ENCODE peak calls at places on chromosomes 11 and 22, in four cellular contexts. One of them, this sample, is unnamed.

GRCh38 chr11:69912161-69912910 is 93.1 kb upstream of the FGF3 start:
- DNase-seq in adrenal gland: no peak
- DNase-seq in A549: no peak
- DNase-seq in fibroblast of mammary gland: no peak
- DNase-seq in this sample: no peak

GRCh38 chr11:75527938-75528845 is 2.5 kb upstream of the GDPD5 start:
- DNase-seq in A549: no peak
- DNase-seq in adrenal gland: no peak
- DNase-seq in fibroblast of mammary gland: no peak
- DNase-seq in this sample: no peak

GRCh38 chr11:114057605-114058004 is 1.9 kb upstream of the ZBTB16 start:
- DNase-seq in fibroblast of mammary gland: no peak
- DNase-seq in adrenal gland: no peak
- DNase-seq in A549: no peak
- DNase-seq in this sample: no peak

GRCh38 chr11:13784848-13785247 is 116.4 kb downstream of the FAR1 start:
- DNase-seq in A549: no peak
- DNase-seq in adrenal gland: no peak
- DNase-seq in fibroblast of mammary gland: no peak
- DNase-seq in this sample: no peak

GRCh38 chr11:131943296-131943695 is 572.9 kb downstream of the NTM start:
- DNase-seq in fibroblast of mammary gland: no peak
- DNase-seq in adrenal gland: no peak
- DNase-seq in A549: no peak
- DNase-seq in this sample: no peak

GRCh38 chr11:74520927-74521665 is 27.6 kb upstream of the LIPT2 start:
- DNase-seq in adrenal gland: peak
- DNase-seq in fibroblast of mammary gland: no peak
- DNase-seq in A549: no peak
- DNase-seq in this sample: no peak

GRCh38 chr11:74443071-74443864 is 24.1 kb downstream of the KCNE3 start:
- DNase-seq in fibroblast of mammary gland: no peak
- DNase-seq in adrenal gland: no peak
- DNase-seq in A549: peak
- DNase-seq in this sample: no peak

GRCh38 chr11:108364159-108364558 is 103.2 kb downstream of the C11orf65 start:
- DNase-seq in adrenal gland: no peak
- DNase-seq in fibroblast of mammary gland: peak
- DNase-seq in A549: no peak
- DNase-seq in this sample: no peak

GRCh38 chr11:92845390-92846185 is 123.9 kb upstream of the MTNR1B start:
- DNase-seq in fibroblast of mammary gland: no peak
- DNase-seq in A549: no peak
- DNase-seq in adrenal gland: no peak
- DNase-seq in this sample: no peak

GRCh38 chr11:65210361-65210731 is 28.6 kb downstream of the CAPN1 start:
- DNase-seq in fibroblast of mammary gland: no peak
- DNase-seq in A549: no peak
- DNase-seq in adrenal gland: no peak
- DNase-seq in this sample: no peak

GRCh38 chr11:72591785-72592490 is 82.3 kb downstream of the PDE2A start:
- DNase-seq in fibroblast of mammary gland: no peak
- DNase-seq in A549: no peak
- DNase-seq in adrenal gland: no peak
- DNase-seq in this sample: no peak

GRCh38 chr22:32080904-32081303 is 37.8 kb downstream of the SLC5A1 start:
- DNase-seq in adrenal gland: peak
- DNase-seq in fibroblast of mammary gland: peak
- DNase-seq in A549: peak
- DNase-seq in this sample: no peak

GRCh38 chr11:789951-790350 is at the start of gene CEND1:
- DNase-seq in adrenal gland: no peak
- DNase-seq in A549: peak
- DNase-seq in fibroblast of mammary gland: peak
- DNase-seq in this sample: no peak

GRCh38 chr22:37623075-37624016 is 14.7 kb downstream of the GGA1 start:
- DNase-seq in adrenal gland: peak
- DNase-seq in A549: peak
- DNase-seq in fibroblast of mammary gland: peak
- DNase-seq in this sample: no peak

GRCh38 chr22:17436382-17436951 is 67.2 kb downstream of the CECR2 start:
- DNase-seq in fibroblast of mammary gland: peak
- DNase-seq in adrenal gland: no peak
- DNase-seq in A549: no peak
- DNase-seq in this sample: no peak

GRCh38 chr22:21055880-21056319 is 10.2 kb downstream of the LRRC74B start:
- DNase-seq in fibroblast of mammary gland: no peak
- DNase-seq in A549: no peak
- DNase-seq in adrenal gland: no peak
- DNase-seq in this sample: no peak

GRCh38 chr11:47225552-47226137 is 10.9 kb downstream of the DDB2 start:
- DNase-seq in adrenal gland: no peak
- DNase-seq in A549: no peak
- DNase-seq in fibroblast of mammary gland: no peak
- DNase-seq in this sample: no peak

GRCh38 chr11:43712676-43713075 is 32.1 kb downstream of the HSD17B12 start:
- DNase-seq in fibroblast of mammary gland: peak
- DNase-seq in adrenal gland: no peak
- DNase-seq in A549: no peak
- DNase-seq in this sample: no peak

GRCh38 chr11:65506770-65507485 is 8.1 kb downstream of the MALAT1 start:
- DNase-seq in adrenal gland: peak
- DNase-seq in fibroblast of mammary gland: peak
- DNase-seq in A549: no peak
- DNase-seq in this sample: peak

GRCh38 chr11:12642040-12642439 is 32.2 kb upstream of the TEAD1 start:
- DNase-seq in adrenal gland: no peak
- DNase-seq in A549: no peak
- DNase-seq in fibroblast of mammary gland: peak
- DNase-seq in this sample: no peak

GRCh38 chr11:123690490-123690889 is 36.1 kb upstream of the SCN3B start:
- DNase-seq in adrenal gland: no peak
- DNase-seq in A549: peak
- DNase-seq in fibroblast of mammary gland: peak
- DNase-seq in this sample: no peak

GRCh38 chr22:31241936-31242335 is 29.8 kb downstream of the LIMK2 start:
- DNase-seq in A549: no peak
- DNase-seq in fibroblast of mammary gland: peak
- DNase-seq in adrenal gland: no peak
- DNase-seq in this sample: no peak

GRCh38 chr22:44753189-44754042 is 1.0 kb downstream of the ARHGAP8 start:
- DNase-seq in fibroblast of mammary gland: peak
- DNase-seq in A549: no peak
- DNase-seq in adrenal gland: peak
- DNase-seq in this sample: no peak

GRCh38 chr11:79437274-79437980 is 3.4 kb downstream of the TENM4 start:
- DNase-seq in A549: no peak
- DNase-seq in fibroblast of mammary gland: peak
- DNase-seq in adrenal gland: peak
- DNase-seq in this sample: no peak

GRCh38 chr11:61026121-61027031 is 54.9 kb downstream of the CD6 start:
- DNase-seq in A549: no peak
- DNase-seq in adrenal gland: peak
- DNase-seq in fibroblast of mammary gland: no peak
- DNase-seq in this sample: no peak

GRCh38 chr11:117179048-117179999 is 781 bp downstream of the SIDT2 start:
- DNase-seq in fibroblast of mammary gland: peak
- DNase-seq in A549: peak
- DNase-seq in adrenal gland: peak
- DNase-seq in this sample: peak

GRCh38 chr22:23219787-23220484 is 39.6 kb downstream of the BCR start:
- DNase-seq in fibroblast of mammary gland: peak
- DNase-seq in adrenal gland: peak
- DNase-seq in A549: no peak
- DNase-seq in this sample: no peak

GRCh38 chr11:115500547-115501503 is 3.4 kb downstream of the CADM1 start:
- DNase-seq in fibroblast of mammary gland: no peak
- DNase-seq in A549: no peak
- DNase-seq in adrenal gland: no peak
- DNase-seq in this sample: no peak

GRCh38 chr22:50313021-50313420 is 5.6 kb upstream of the PLXNB2 start:
- DNase-seq in fibroblast of mammary gland: no peak
- DNase-seq in adrenal gland: no peak
- DNase-seq in A549: no peak
- DNase-seq in this sample: no peak

GRCh38 chr11:41996558-41996957 is 537.1 kb upstream of the LRRC4C start:
- DNase-seq in A549: no peak
- DNase-seq in fibroblast of mammary gland: no peak
- DNase-seq in adrenal gland: peak
- DNase-seq in this sample: no peak

GRCh38 chr22:49992921-49993648 is 19.5 kb downstream of the IL17REL start:
- DNase-seq in adrenal gland: peak
- DNase-seq in A549: peak
- DNase-seq in fibroblast of mammary gland: peak
- DNase-seq in this sample: peak

GRCh38 chr22:43279867-43280519 is 63.2 kb downstream of the SCUBE1 start:
- DNase-seq in fibroblast of mammary gland: no peak
- DNase-seq in adrenal gland: no peak
- DNase-seq in A549: no peak
- DNase-seq in this sample: no peak

GRCh38 chr11:125387991-125388390 is 108.1 kb downstream of the FEZ1 start:
- DNase-seq in adrenal gland: no peak
- DNase-seq in fibroblast of mammary gland: no peak
- DNase-seq in A549: no peak
- DNase-seq in this sample: no peak

GRCh38 chr11:69049490-69049867 is 747 bp downstream of the TPCN2 start:
- DNase-seq in fibroblast of mammary gland: no peak
- DNase-seq in A549: peak
- DNase-seq in adrenal gland: peak
- DNase-seq in this sample: no peak

GRCh38 chr11:64619811-64620285 is 28.8 kb downstream of the SLC22A12 start:
- DNase-seq in A549: no peak
- DNase-seq in fibroblast of mammary gland: peak
- DNase-seq in adrenal gland: peak
- DNase-seq in this sample: no peak

GRCh38 chr11:9130297-9130696 is 38.9 kb upstream of the SCUBE2 start:
- DNase-seq in A549: no peak
- DNase-seq in fibroblast of mammary gland: no peak
- DNase-seq in adrenal gland: no peak
- DNase-seq in this sample: no peak

DNA sequence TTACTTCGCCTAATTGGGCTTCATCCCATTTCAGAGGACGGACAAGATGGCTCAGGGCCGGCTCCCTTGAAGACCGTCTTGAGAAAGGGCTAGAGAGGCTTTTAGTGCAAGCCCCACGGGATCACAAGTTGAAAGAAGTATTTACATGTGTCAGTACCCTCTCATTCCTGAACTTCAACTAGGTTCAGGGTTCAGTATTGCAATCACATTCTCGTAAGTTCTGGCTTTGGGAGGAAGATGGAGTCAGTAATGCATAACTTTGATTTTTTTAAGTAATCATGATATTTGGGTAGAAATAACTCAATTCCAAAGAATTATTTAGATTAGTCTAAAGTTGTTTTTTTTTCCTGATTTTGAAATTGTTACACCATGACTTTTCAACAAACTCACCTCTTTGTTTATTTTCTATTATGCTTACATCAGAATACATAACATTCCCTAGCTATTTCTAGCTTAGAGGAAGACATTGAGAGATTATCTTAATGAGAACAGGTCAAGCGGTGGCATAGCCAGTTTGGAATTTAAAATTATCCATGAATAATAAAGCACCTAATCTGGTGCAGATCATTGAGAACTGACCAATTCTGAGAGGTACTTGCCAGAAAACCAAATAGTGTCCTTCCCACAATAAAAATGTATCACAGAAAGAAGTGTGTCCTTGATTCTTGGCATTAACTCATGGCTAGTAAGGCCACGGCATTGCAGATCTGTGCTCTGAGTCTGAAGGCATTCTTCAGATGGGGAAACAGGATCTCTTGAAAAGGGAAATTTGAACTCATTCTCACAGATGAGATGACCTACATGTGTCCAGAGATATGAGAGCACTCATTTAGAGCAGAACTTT is 92.1 kb upstream of the BLID start:
- DNase-seq in fibroblast of mammary gland: peak
- DNase-seq in adrenal gland: no peak
- DNase-seq in A549: no peak
- DNase-seq in this sample: no peak
- TF ChIP-seq CTCF in fibroblast of mammary gland: no peak
- TF ChIP-seq CTCF in adrenal gland: no peak
- TF ChIP-seq CTCF in A549: no peak
- TF ChIP-seq CTCF in this sample: no peak

DNA sequence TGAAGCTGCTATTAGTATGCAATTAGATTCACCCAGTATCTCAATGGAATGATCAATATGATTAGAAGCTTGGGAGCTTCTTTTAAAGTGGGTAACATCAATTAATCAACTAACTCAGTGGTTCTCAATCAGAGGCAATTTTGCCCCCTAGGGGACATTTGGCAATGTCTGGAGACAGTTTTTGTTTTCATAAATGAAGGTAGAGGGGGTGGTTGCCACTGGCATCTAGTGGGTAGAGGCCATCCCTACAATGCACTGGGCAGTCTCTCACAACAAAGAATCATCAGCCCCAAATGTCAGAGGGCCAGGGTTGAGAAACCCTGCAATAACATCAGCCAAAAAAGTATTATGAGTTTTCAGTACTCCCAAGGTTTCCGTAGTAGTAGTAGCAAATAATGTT is 5.9 kb upstream of the AMOTL1 start:
- DNase-seq in adrenal gland: no peak
- DNase-seq in fibroblast of mammary gland: no peak
- DNase-seq in A549: no peak
- DNase-seq in this sample: no peak
- TF ChIP-seq CTCF in adrenal gland: no peak
- TF ChIP-seq CTCF in fibroblast of mammary gland: peak
- TF ChIP-seq CTCF in A549: peak
- TF ChIP-seq CTCF in this sample: no peak

GRCh38 chr11:32279672-32280071 is 155.7 kb downstream of the WT1 start:
- DNase-seq in fibroblast of mammary gland: no peak
- DNase-seq in A549: no peak
- DNase-seq in adrenal gland: no peak
- DNase-seq in this sample: no peak
- TF ChIP-seq CTCF in fibroblast of mammary gland: no peak
- TF ChIP-seq CTCF in A549: no peak
- TF ChIP-seq CTCF in adrenal gland: no peak
- TF ChIP-seq CTCF in this sample: no peak

GRCh38 chr22:19941365-19942070 is at the start of the genes COMT and TXNRD2:
- DNase-seq in fibroblast of mammary gland: peak
- DNase-seq in A549: peak
- DNase-seq in adrenal gland: peak
- DNase-seq in this sample: peak
- TF ChIP-seq CTCF in fibroblast of mammary gland: no peak
- TF ChIP-seq CTCF in A549: no peak
- TF ChIP-seq CTCF in adrenal gland: no peak
- TF ChIP-seq CTCF in this sample: no peak

This sample was measured in omental fat pad.